ENCODE peak calls at places on chromosomes 5 and 9, in four cellular contexts. B is endothelial cell of umbilical vein, N is sigmoid colon, C is right lobe of liver. T is an unnamed sample. For H3K36me3, the result is how much of the 10 kb centered on the place peaks cover.

GRCh38 chr5:135395451-135395850 is 3.6 kb downstream of the MACROH2A1 start:
- DNase-seq in N (no peak), C (no peak), B (no peak), T (no peak)

GRCh38 chr9:89036862-89037261 is 45.6 kb downstream of the S1PR3 start:
- DNase-seq in B (no peak), N (no peak), C (no peak), T (no peak)

GRCh38 chr9:95876595-95876994 is 1.1 kb downstream of the ERCC6L2 start:
- DNase-seq in B (no peak), C (no peak), N (no peak), T (no peak)

GRCh38 chr9:126607731-126608130 is 6.0 kb upstream of the LMX1B start:
- DNase-seq in N (no peak), C (no peak), B (no peak), T (no peak)

GRCh38 chr9:112890106-112891081 is at the start of gene SLC46A2:
- DNase-seq in C (peak), B (no peak), N (no peak), T (no peak)

GRCh38 chr9:29750062-29750461 is 2176.8 kb upstream of the C9orf72 start:
- DNase-seq in B (no peak), N (no peak), C (no peak), T (no peak)

GRCh38 chr5:149228610-149229297 is 42.9 kb upstream of the AFAP1L1 start:
- DNase-seq in N (peak), C (peak), B (peak), T (peak)

GRCh38 chr5:173456751-173457171 is 128.5 kb upstream of the STC2 start:
- DNase-seq in B (peak), C (no peak), N (no peak), T (no peak)

GRCh38 chr5:180071418-180072255 is at the start of gene RNF130:
- DNase-seq in C (peak), B (peak), N (peak), T (peak)

GRCh38 chr5:1500411-1501091 is 23.2 kb downstream of the LPCAT1 start:
- DNase-seq in C (peak), B (no peak), N (peak), T (no peak)

GRCh38 chr5:139982157-139982974 is 60.7 kb downstream of the NRG2 start:
- DNase-seq in N (no peak), C (no peak), B (peak), T (peak)

GRCh38 chr5:13814293-13814692 is 130.2 kb downstream of the DNAH5 start:
- DNase-seq in B (no peak), C (no peak), N (no peak), T (no peak)

GRCh38 chr5:61299254-61299653 is 32.8 kb upstream of the ZSWIM6 start:
- DNase-seq in B (no peak), N (no peak), C (no peak), T (no peak)

GRCh38 chr9:5582835-5583195 is 46.1 kb upstream of the RIC1 start:
- DNase-seq in B (no peak), N (no peak), C (no peak), T (no peak)

DNA sequence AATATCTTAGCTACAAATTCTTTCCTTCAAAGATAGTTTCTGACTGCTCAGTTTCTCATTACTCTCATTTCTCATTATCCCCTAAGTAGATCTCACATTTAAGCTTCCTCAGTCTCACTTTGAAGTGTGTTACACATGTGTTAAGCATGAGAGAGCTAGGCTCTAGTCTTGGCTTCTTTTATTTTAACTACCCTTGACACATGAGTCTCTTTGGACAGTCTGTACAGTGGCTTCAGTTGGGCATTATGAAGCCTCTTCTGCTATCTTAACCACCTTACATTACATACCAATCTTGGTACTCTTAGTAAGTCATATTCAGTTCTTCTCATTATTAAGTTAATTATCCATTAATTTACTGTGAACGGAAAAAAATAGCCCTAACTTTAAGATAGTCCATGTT is 232.5 kb downstream of the FBXL17 start:
- DNase-seq in B (no peak), N (no peak), C (no peak), T (no peak)
- TF ChIP-seq POLR2A in B (no peak), N (no peak), C (no peak), T (no peak)

DNA sequence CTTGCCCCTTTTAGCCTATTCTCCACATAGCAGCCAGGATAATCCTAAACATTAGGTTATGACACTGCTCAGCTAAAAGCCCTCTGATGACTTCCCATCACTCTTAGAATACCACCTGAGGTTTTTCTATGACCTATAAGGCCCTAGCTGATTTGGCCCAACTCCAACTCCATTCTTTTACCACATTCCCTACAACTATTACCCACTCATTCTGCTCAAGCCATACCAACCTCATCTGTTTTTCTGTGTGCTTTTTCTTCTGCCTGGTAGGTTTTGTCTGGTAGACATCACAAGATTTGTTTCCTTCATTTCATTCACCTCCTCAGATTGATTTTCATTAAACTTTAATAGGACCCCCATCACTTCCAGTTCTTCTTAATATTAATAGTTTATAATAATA is 12.5 kb upstream of the FCHO2 start:
- DNase-seq in N (no peak), C (no peak), B (no peak), T (no peak)
- H3K27ac ChIP-seq in N (no peak), C (no peak), B (no peak), T (no peak)

GRCh38 chr5:150392680-150393079 is 20.0 kb downstream of the CD74 start:
- DNase-seq in C (no peak), N (no peak), B (no peak), T (no peak)
- H3K36me3 ChIP-seq in C (under half), N (half or more), B (under half), T (under half)

DNA sequence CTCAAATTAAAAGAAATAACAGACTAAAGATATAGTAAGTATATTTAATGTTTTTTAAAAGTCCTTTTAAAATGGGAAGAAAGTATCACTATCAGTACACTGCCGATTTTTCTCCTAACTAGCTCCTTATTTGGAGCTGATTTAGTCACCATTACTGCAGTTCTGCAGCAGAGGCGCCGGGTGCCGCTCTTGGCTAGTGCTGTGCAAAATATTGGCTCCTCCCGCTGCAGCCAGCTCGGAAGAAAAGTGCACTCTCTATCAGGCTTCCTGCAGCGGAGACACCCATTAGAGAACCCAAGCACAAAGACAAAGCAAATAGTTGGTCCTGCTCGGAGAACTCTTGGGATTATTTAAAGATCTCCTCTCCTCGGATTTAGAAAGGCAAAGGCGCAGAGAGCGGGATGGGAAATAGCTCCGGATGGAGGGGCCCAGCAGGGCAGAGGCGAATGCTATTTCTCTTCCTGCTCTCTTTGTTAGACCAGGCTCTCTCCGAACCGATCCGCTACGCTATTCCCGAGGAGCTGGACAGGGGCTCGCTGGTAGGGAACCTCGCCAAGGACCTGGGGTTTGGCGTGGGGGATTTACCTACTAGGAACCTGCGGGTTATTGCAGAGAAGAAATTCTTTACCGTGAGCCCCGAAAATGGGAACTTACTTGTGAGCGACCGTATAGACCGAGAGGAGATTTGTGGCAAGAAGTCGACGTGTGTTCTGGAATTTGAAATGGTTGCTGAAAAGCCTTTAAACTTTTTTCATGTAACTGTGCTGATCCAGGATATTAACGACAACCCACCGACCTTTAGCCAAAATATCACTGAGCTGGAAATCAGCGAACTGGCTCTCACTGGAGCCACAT is at the start of gene PCDHGB3:
- DNase-seq in B (peak), C (no peak), N (no peak), T (peak)
- TF ChIP-seq POLR2A in B (no peak), C (no peak), N (no peak), T (no peak)

GRCh38 chr9:125238915-125239446 is 2.2 kb downstream of the HSPA5 start:
- DNase-seq in B (no peak), C (no peak), N (no peak), T (no peak)
- H3K27ac ChIP-seq in B (no peak), C (no peak), N (peak), T (no peak)

DNA sequence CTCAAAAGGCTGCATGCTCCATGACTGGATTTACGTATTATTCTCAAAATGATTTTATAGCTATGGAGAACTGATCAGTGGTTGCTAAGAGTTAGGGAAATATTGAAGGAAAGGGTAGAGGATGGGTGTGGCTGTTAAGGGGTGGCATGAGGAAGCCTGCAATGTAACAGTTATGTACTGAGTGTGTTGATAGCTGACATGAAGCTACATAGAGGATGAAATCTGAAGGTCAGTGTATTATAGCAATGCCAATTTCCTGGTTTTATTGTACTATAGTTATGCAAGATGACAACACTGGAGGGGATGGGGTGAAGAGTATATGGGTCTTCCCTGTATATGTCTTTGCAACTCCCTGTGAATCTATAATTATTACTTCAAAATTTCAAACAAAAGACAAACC is 51.0 kb downstream of the TMEM245 start:
- DNase-seq in N (no peak), B (no peak), C (no peak), T (no peak)
- H3K36me3 ChIP-seq in N (under half), B (under half), C (under half), T (under half)

GRCh38 chr5:145937432-145938250 is 1.3 kb downstream of the SH3RF2 start:
- DNase-seq in N (no peak), B (no peak), C (peak), T (peak)
- TF ChIP-seq POLR2A in N (peak), B (no peak), C (no peak), T (peak)

T was measured in body of pancreas.